ENCODE peak calls at places on chromosomes 11 and 22, in eight cellular contexts. One of them, this sample, is unnamed.
A peak's percentile ranks its signal among the peaks of the same experiment; 100 is the strongest.

GRCh38 chr22:46653596-46653995 is 33.4 kb downstream of the GRAMD4 start:
- DNase-seq in uterus: no peak
- DNase-seq in astrocyte: no peak
- DNase-seq in keratinocyte: no peak
- DNase-seq in Karpas-422: no peak
- DNase-seq in psoas muscle: no peak
- DNase-seq in adipocyte: no peak
- DNase-seq in H9: no peak
- DNase-seq in this sample: no peak

GRCh38 chr11:18332302-18332701 is 9.9 kb downstream of the GTF2H1 start:
- DNase-seq in H9: no peak
- DNase-seq in psoas muscle: no peak
- DNase-seq in astrocyte: no peak
- DNase-seq in keratinocyte: no peak
- DNase-seq in adipocyte: no peak
- DNase-seq in uterus: no peak
- DNase-seq in Karpas-422: no peak
- DNase-seq in this sample: no peak

GRCh38 chr11:19455731-19456130 is 215.0 kb upstream of the E2F8 start:
- DNase-seq in Karpas-422: no peak
- DNase-seq in adipocyte: no peak
- DNase-seq in H9: peak; percentile 46
- DNase-seq in astrocyte: no peak
- DNase-seq in psoas muscle: peak; percentile 35
- DNase-seq in uterus: peak; percentile 18
- DNase-seq in keratinocyte: no peak
- DNase-seq in this sample: no peak

GRCh38 chr22:47605886-47606285 is 843.4 kb downstream of the TBC1D22A start:
- DNase-seq in psoas muscle: no peak
- DNase-seq in uterus: no peak
- DNase-seq in astrocyte: no peak
- DNase-seq in Karpas-422: no peak
- DNase-seq in keratinocyte: no peak
- DNase-seq in H9: no peak
- DNase-seq in adipocyte: no peak
- DNase-seq in this sample: no peak

GRCh38 chr11:75934851-75935250 is 119.8 kb downstream of the UVRAG start:
- DNase-seq in adipocyte: no peak
- DNase-seq in keratinocyte: no peak
- DNase-seq in Karpas-422: no peak
- DNase-seq in psoas muscle: no peak
- DNase-seq in uterus: no peak
- DNase-seq in astrocyte: no peak
- DNase-seq in H9: no peak
- DNase-seq in this sample: no peak

GRCh38 chr11:114440971-114441810 is 1.9 kb downstream of the REXO2 start:
- DNase-seq in astrocyte: no peak
- DNase-seq in psoas muscle: no peak
- DNase-seq in adipocyte: peak; percentile 48
- DNase-seq in H9: no peak
- DNase-seq in keratinocyte: no peak
- DNase-seq in uterus: no peak
- DNase-seq in Karpas-422: no peak
- DNase-seq in this sample: no peak

GRCh38 chr11:77592727-77593126 is 3.0 kb downstream of the AQP11 start:
- DNase-seq in H9: no peak
- DNase-seq in Karpas-422: no peak
- DNase-seq in astrocyte: no peak
- DNase-seq in psoas muscle: no peak
- DNase-seq in keratinocyte: no peak
- DNase-seq in uterus: no peak
- DNase-seq in adipocyte: no peak
- DNase-seq in this sample: no peak

GRCh38 chr11:73997120-73997772 is 11.6 kb downstream of the UCP3 start:
- DNase-seq in H9: no peak
- DNase-seq in astrocyte: no peak
- DNase-seq in adipocyte: no peak
- DNase-seq in uterus: no peak
- DNase-seq in Karpas-422: no peak
- DNase-seq in psoas muscle: no peak
- DNase-seq in keratinocyte: no peak
- DNase-seq in this sample: no peak

GRCh38 chr11:92276773-92277172 is 52.2 kb downstream of the FAT3 start:
- DNase-seq in keratinocyte: no peak
- DNase-seq in Karpas-422: no peak
- DNase-seq in astrocyte: no peak
- DNase-seq in psoas muscle: no peak
- DNase-seq in H9: no peak
- DNase-seq in adipocyte: peak; percentile 40
- DNase-seq in uterus: no peak
- DNase-seq in this sample: no peak

GRCh38 chr11:128153697-128154048 is 433.7 kb downstream of the ETS1 start:
- DNase-seq in astrocyte: no peak
- DNase-seq in keratinocyte: no peak
- DNase-seq in psoas muscle: no peak
- DNase-seq in adipocyte: no peak
- DNase-seq in uterus: no peak
- DNase-seq in H9: no peak
- DNase-seq in Karpas-422: no peak
- DNase-seq in this sample: no peak

GRCh38 chr11:70407814-70408213 is 9.5 kb downstream of the CTTN start:
- DNase-seq in keratinocyte: no peak
- DNase-seq in adipocyte: no peak
- DNase-seq in H9: no peak
- DNase-seq in psoas muscle: no peak
- DNase-seq in astrocyte: no peak
- DNase-seq in Karpas-422: no peak
- DNase-seq in uterus: no peak
- DNase-seq in this sample: no peak

GRCh38 chr11:74932797-74933196 is 16.1 kb downstream of the XRRA1 start:
- DNase-seq in astrocyte: peak; percentile 87
- DNase-seq in keratinocyte: peak; percentile 57
- DNase-seq in psoas muscle: no peak
- DNase-seq in Karpas-422: no peak
- DNase-seq in adipocyte: no peak
- DNase-seq in H9: no peak
- DNase-seq in uterus: no peak
- DNase-seq in this sample: no peak

GRCh38 chr11:29282088-29282487 is 734.7 kb downstream of the KCNA4 start:
- DNase-seq in astrocyte: peak; percentile 98
- DNase-seq in psoas muscle: no peak
- DNase-seq in H9: no peak
- DNase-seq in Karpas-422: no peak
- DNase-seq in keratinocyte: no peak
- DNase-seq in uterus: no peak
- DNase-seq in adipocyte: peak; percentile 87
- DNase-seq in this sample: no peak

GRCh38 chr22:47850644-47851151 is 1088.2 kb downstream of the TBC1D22A start:
- DNase-seq in uterus: no peak
- DNase-seq in psoas muscle: no peak
- DNase-seq in Karpas-422: no peak
- DNase-seq in astrocyte: no peak
- DNase-seq in keratinocyte: no peak
- DNase-seq in H9: no peak
- DNase-seq in adipocyte: no peak
- DNase-seq in this sample: no peak

GRCh38 chr11:12061851-12062560 is 48.4 kb upstream of the MICAL2 start:
- DNase-seq in psoas muscle: no peak
- DNase-seq in adipocyte: no peak
- DNase-seq in H9: no peak
- DNase-seq in uterus: no peak
- DNase-seq in Karpas-422: no peak
- DNase-seq in astrocyte: no peak
- DNase-seq in keratinocyte: no peak
- DNase-seq in this sample: no peak

GRCh38 chr11:85737738-85738137 is 51.7 kb upstream of the CCDC89 start:
- DNase-seq in psoas muscle: no peak
- DNase-seq in uterus: no peak
- DNase-seq in adipocyte: no peak
- DNase-seq in H9: no peak
- DNase-seq in Karpas-422: no peak
- DNase-seq in keratinocyte: no peak
- DNase-seq in astrocyte: no peak
- DNase-seq in this sample: no peak

GRCh38 chr11:131666617-131667016 is 296.2 kb downstream of the NTM start:
- DNase-seq in keratinocyte: no peak
- DNase-seq in adipocyte: peak; percentile 13
- DNase-seq in astrocyte: peak; percentile 92
- DNase-seq in H9: no peak
- DNase-seq in psoas muscle: no peak
- DNase-seq in uterus: no peak
- DNase-seq in Karpas-422: no peak
- DNase-seq in this sample: no peak

GRCh38 chr11:20754957-20755356 is 85.6 kb downstream of the NELL1 start:
- DNase-seq in astrocyte: no peak
- DNase-seq in H9: peak; percentile 72
- DNase-seq in uterus: no peak
- DNase-seq in Karpas-422: peak; percentile 62
- DNase-seq in keratinocyte: no peak
- DNase-seq in psoas muscle: no peak
- DNase-seq in adipocyte: no peak
- DNase-seq in this sample: no peak

GRCh38 chr11:62398011-62398994 is 20.5 kb upstream of the SCGB1A1 start:
- DNase-seq in Karpas-422: no peak
- DNase-seq in psoas muscle: peak; percentile 67
- DNase-seq in uterus: peak; percentile 79
- DNase-seq in H9: no peak
- DNase-seq in astrocyte: peak; percentile 63
- DNase-seq in keratinocyte: no peak
- DNase-seq in adipocyte: peak; percentile 38
- DNase-seq in this sample: peak; percentile 35
- H3K4me1 ChIP-seq in Karpas-422: no peaks in the 10 kb centered on the region
- H3K4me1 ChIP-seq in psoas muscle: peaks cover 35% of the 10 kb centered on the region
- H3K4me1 ChIP-seq in uterus: peaks cover 34% of the 10 kb centered on the region
- H3K4me1 ChIP-seq in H9: peaks cover 4% of the 10 kb centered on the region
- H3K4me1 ChIP-seq in astrocyte: peaks cover 19% of the 10 kb centered on the region
- H3K4me1 ChIP-seq in keratinocyte: peaks cover 8% of the 10 kb centered on the region
- H3K4me1 ChIP-seq in adipocyte: peaks cover 68% of the 10 kb centered on the region
- H3K4me1 ChIP-seq in this sample: peaks cover 13% of the 10 kb centered on the region

DNA sequence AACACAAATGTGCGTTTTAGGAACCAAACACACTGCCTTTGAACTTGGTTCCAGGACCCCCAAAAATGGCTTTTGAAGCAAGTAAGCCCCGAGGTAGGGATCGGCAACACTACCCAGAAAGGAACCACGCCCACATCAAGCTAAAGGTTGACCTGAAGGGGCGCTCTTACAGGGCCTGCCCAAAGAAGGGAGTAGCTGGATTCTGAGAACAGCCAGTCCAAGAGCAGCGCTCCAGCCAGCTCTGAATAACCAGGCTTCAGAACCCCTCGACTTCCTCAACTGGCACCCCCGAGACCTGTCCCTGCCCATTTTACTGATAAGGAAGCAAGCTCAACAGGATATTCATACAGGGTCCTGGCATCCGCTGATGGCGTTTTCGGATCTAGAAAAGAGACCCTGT is 18.9 kb upstream of the MOB2 start:
- DNase-seq in H9: peak; percentile 67
- DNase-seq in psoas muscle: no peak
- DNase-seq in adipocyte: no peak
- DNase-seq in keratinocyte: no peak
- DNase-seq in Karpas-422: no peak
- DNase-seq in uterus: no peak
- DNase-seq in astrocyte: no peak
- DNase-seq in this sample: no peak
- H3K4me1 ChIP-seq in H9: peaks cover 2% of the 10 kb centered on the region
- H3K4me1 ChIP-seq in psoas muscle: peaks cover 84% of the 10 kb centered on the region
- H3K4me1 ChIP-seq in adipocyte: peaks cover 7% of the 10 kb centered on the region
- H3K4me1 ChIP-seq in keratinocyte: no peaks in the 10 kb centered on the region
- H3K4me1 ChIP-seq in Karpas-422: no peaks in the 10 kb centered on the region
- H3K4me1 ChIP-seq in uterus: no peaks in the 10 kb centered on the region
- H3K4me1 ChIP-seq in astrocyte: peaks cover 4% of the 10 kb centered on the region
- H3K4me1 ChIP-seq in this sample: no peaks in the 10 kb centered on the region

GRCh38 chr11:35166369-35167360 is 27.7 kb downstream of the CD44 start:
- DNase-seq in keratinocyte: peak; percentile 67
- DNase-seq in astrocyte: peak; percentile 96
- DNase-seq in H9: no peak
- DNase-seq in adipocyte: peak; percentile 94
- DNase-seq in psoas muscle: peak; percentile 24
- DNase-seq in uterus: no peak
- DNase-seq in Karpas-422: no peak
- DNase-seq in this sample: no peak
- H3K4me1 ChIP-seq in keratinocyte: peaks cover 96% of the 10 kb centered on the region
- H3K4me1 ChIP-seq in astrocyte: peaks cover 63% of the 10 kb centered on the region
- H3K4me1 ChIP-seq in H9: peaks cover 6% of the 10 kb centered on the region
- H3K4me1 ChIP-seq in adipocyte: peaks cover 100% of the 10 kb centered on the region
- H3K4me1 ChIP-seq in psoas muscle: peaks cover 15% of the 10 kb centered on the region
- H3K4me1 ChIP-seq in uterus: peaks cover 25% of the 10 kb centered on the region
- H3K4me1 ChIP-seq in Karpas-422: peaks cover 13% of the 10 kb centered on the region
- H3K4me1 ChIP-seq in this sample: no peaks in the 10 kb centered on the region

GRCh38 chr11:68038718-68039525 is at the start of gene TCIRG1:
- DNase-seq in adipocyte: peak; percentile 93
- DNase-seq in uterus: peak; percentile 87
- DNase-seq in psoas muscle: peak; percentile 90
- DNase-seq in astrocyte: peak; percentile 49
- DNase-seq in H9: peak; percentile 90
- DNase-seq in keratinocyte: peak; percentile 41
- DNase-seq in Karpas-422: peak; percentile 82
- DNase-seq in this sample: peak; percentile 93

GRCh38 chr11:68036141-68036716 is 2.6 kb upstream of the TCIRG1 start:
- DNase-seq in astrocyte: no peak
- DNase-seq in keratinocyte: no peak
- DNase-seq in H9: no peak
- DNase-seq in Karpas-422: no peak
- DNase-seq in psoas muscle: peak; percentile 35
- DNase-seq in adipocyte: no peak
- DNase-seq in uterus: no peak
- DNase-seq in this sample: peak; percentile 53

GRCh38 chr11:68036717-68037239 is 2.0 kb upstream of the TCIRG1 start:
- DNase-seq in psoas muscle: peak; percentile 64
- DNase-seq in Karpas-422: no peak
- DNase-seq in uterus: no peak
- DNase-seq in H9: no peak
- DNase-seq in astrocyte: no peak
- DNase-seq in adipocyte: no peak
- DNase-seq in keratinocyte: no peak
- DNase-seq in this sample: peak; percentile 87

GRCh38 chr11:68038226-68038717 is 553 bp upstream of the TCIRG1 start:
- DNase-seq in uterus: no peak
- DNase-seq in keratinocyte: no peak
- DNase-seq in astrocyte: no peak
- DNase-seq in psoas muscle: peak; percentile 27
- DNase-seq in adipocyte: no peak
- DNase-seq in H9: no peak
- DNase-seq in Karpas-422: no peak
- DNase-seq in this sample: peak; percentile 92

DNA sequence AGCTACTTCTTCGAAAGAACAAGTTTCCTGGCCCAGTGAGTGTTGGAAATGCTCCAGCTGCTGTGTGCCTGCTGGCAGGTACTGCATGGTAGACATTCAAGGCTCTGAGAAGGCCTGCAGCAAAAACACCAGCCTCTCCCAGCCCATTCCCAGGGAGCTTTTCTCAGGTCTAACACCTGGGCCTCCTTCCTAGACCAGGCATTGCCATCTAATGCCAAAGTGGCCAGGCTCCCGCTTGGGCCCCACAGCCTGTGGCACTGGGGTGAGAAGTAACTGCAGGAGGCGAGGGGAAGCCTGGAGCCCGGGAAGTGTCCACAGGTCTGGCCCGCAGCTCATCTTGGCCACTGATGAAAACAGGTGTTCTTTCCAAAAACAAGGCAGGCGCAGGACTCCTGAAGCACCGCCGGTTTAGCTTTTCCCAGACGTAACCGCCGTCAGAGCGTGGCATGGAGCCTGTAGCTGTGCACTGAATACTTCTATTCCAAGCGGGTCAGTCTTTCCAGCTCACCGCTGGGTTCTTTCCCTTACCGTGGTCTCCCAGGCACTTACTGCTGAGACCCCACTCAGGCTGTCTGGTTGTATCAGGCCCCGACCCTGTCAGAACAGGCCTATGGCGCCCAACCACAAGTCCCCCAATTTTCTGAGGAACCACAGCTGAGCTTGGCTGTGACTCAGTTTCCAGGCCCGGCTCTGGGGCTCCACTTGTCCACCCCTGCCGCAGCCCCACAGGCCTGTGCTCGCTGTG is 1.2 kb upstream of the TCIRG1 start:
- DNase-seq in H9: no peak
- DNase-seq in Karpas-422: no peak
- DNase-seq in adipocyte: no peak
- DNase-seq in astrocyte: no peak
- DNase-seq in keratinocyte: no peak
- DNase-seq in psoas muscle: no peak
- DNase-seq in uterus: no peak
- DNase-seq in this sample: peak; percentile 61
- H3K4me1 ChIP-seq in H9: no peaks in the 10 kb centered on the region
- H3K4me1 ChIP-seq in Karpas-422: peaks cover 40% of the 10 kb centered on the region
- H3K4me1 ChIP-seq in adipocyte: peaks cover 44% of the 10 kb centered on the region
- H3K4me1 ChIP-seq in astrocyte: peaks cover 30% of the 10 kb centered on the region
- H3K4me1 ChIP-seq in keratinocyte: peaks cover 7% of the 10 kb centered on the region
- H3K4me1 ChIP-seq in psoas muscle: peaks cover 20% of the 10 kb centered on the region
- H3K4me1 ChIP-seq in uterus: peaks cover 5% of the 10 kb centered on the region
- H3K4me1 ChIP-seq in this sample: peaks cover 52% of the 10 kb centered on the region

This sample was measured in right lobe of liver.